ENCODE peak calls at places on chromosomes 6 and 20, in seven cellular contexts. S is cardiac muscle cell; K is AG04450; Z is prostate gland; N is suprapubic skin; L is CD4-positive, alpha-beta T cell; T is uterus. H is an unnamed sample.
A peak's percentile ranks its signal among the peaks of the same experiment; 100 is the strongest.

GRCh38 chr20:37378785-37379598 is 33.1 kb downstream of the SRC start:
- DNase-seq in K (no peak), S (peak; percentile 51), T (no peak), L (no peak), N (no peak), Z (no peak), H (no peak)

GRCh38 chr20:20369353-20370086 is 1.6 kb downstream of the INSM1 start:
- DNase-seq in N (no peak), L (no peak), Z (no peak), K (no peak), S (no peak), T (no peak), H (no peak)

GRCh38 chr20:1588166-1588868 is 30.8 kb upstream of the SIRPD start:
- DNase-seq in L (no peak), K (no peak), Z (no peak), S (no peak), T (no peak), N (no peak), H (no peak)

GRCh38 chr6:153553627-153554026 is 422.5 kb upstream of the RGS17 start:
- DNase-seq in K (no peak), Z (no peak), L (no peak), N (no peak), T (no peak), S (no peak), H (no peak)

GRCh38 chr20:50208085-50208491 is 17.5 kb downstream of the CEBPB start:
- DNase-seq in N (no peak), L (no peak), K (no peak), S (no peak), Z (no peak), T (no peak), H (no peak)

GRCh38 chr20:39263076-39263475 is 300.9 kb downstream of the DHX35 start:
- DNase-seq in S (no peak), Z (no peak), T (no peak), N (no peak), L (no peak), K (no peak), H (no peak)

GRCh38 chr20:45313065-45313695 is 5.1 kb upstream of the MATN4 start:
- DNase-seq in Z (no peak), T (no peak), S (no peak), N (no peak), L (no peak), K (no peak), H (no peak)

GRCh38 chr20:62363920-62364851 is 2.9 kb downstream of the LAMA5 start:
- DNase-seq in L (no peak), T (peak; percentile 36), N (no peak), Z (peak; percentile 3), S (peak; percentile 53), K (no peak), H (peak; percentile 51)

GRCh38 chr6:15956205-15957106 is 172.4 kb upstream of the MYLIP start:
- DNase-seq in L (no peak), K (no peak), S (peak; percentile 25), T (no peak), Z (no peak), N (no peak), H (no peak)

GRCh38 chr6:127343753-127344659 is 597 bp upstream of the ECHDC1 start:
- DNase-seq in T (no peak), Z (no peak), K (peak; percentile 41), N (no peak), S (peak; percentile 54), L (no peak), H (no peak)

GRCh38 chr6:106849130-106849529 is 125.4 kb downstream of the CD24 start:
- DNase-seq in L (no peak), Z (no peak), N (no peak), S (no peak), K (no peak), T (no peak), H (no peak)

GRCh38 chr6:7101290-7101689 is 6.5 kb upstream of the RREB1 start:
- DNase-seq in Z (no peak), N (no peak), L (no peak), K (no peak), T (no peak), S (no peak), H (peak; percentile 22)

GRCh38 chr6:4676016-4676415 is 100.2 kb upstream of the CDYL start:
- DNase-seq in Z (no peak), N (no peak), L (no peak), T (no peak), K (no peak), S (no peak), H (no peak)

GRCh38 chr20:37383229-37383989 is 37.5 kb downstream of the SRC start:
- DNase-seq in N (no peak), S (peak; percentile 30), L (no peak), T (peak; percentile 27), Z (no peak), K (no peak), H (no peak)

GRCh38 chr6:83860347-83860731 is 850 bp downstream of the CYB5R4 start:
- DNase-seq in Z (no peak), K (no peak), L (no peak), S (no peak), N (no peak), T (no peak), H (no peak)

GRCh38 chr6:83854766-83855165 is 1.6 kb downstream of the RIPPLY2 start:
- DNase-seq in S (no peak), L (no peak), T (no peak), N (no peak), Z (no peak), K (no peak), H (no peak)

GRCh38 chr6:83861077-83861476 is 1.6 kb downstream of the CYB5R4 start:
- DNase-seq in K (no peak), N (no peak), L (no peak), S (no peak), Z (no peak), T (no peak), H (no peak)

GRCh38 chr6:83862776-83863471 is 3.4 kb downstream of the CYB5R4 start:
- DNase-seq in K (no peak), N (no peak), S (no peak), L (no peak), T (no peak), Z (no peak), H (no peak)

DNA sequence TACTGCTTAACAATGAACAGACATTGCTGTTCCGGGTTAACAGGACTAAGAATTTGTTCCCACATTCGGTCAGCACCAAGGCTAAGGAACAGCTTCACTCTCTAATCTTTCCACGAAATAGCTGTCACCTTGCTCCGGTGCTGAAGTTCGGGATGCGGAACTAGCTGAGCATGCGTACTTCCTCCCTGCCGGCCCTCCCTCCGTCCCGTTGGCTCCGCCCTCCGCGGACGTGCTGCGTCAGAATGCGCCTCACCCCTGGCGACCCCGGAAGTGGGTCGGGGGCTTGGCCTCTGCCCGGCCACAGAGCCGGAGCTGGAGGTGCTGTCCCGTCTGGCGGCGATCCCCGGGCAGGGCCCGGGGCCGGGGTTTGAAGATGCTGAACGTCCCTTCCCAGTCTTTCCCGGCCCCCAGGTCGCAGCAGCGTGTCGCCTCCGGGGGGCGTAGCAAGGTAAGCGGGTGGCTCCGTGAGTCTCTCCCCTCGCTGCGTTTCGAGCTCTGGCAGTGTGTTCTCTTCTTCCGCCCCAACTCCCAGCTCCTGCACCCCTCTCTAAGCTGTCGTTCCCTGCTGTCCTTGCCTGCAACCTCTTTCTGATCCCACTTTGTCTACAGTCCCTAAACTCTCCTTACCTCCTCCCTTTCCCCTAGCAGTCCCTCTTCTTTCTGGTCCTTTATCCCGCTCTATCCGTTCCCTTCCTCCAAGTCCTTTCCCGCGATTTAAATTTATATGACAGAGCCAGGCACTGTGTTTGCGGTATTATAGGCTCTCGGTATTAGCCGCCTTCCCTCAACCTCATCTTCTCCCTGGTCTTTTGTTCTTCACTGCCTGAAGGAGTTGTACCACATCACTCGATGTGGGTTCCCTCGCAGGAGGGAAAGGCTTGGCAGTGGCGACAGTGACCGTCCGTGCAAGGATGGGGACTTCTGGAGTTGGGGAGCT is at the start of gene CYB5R4:
- DNase-seq in Z (peak; percentile 94), N (peak; percentile 97), T (peak; percentile 94), S (peak; percentile 97), L (peak; percentile 91), K (peak; percentile 88), H (peak; percentile 93)
- TF ChIP-seq CTCF in Z (no peak), N (peak; percentile 33), T (peak; percentile 43), S (peak; percentile 63), L (peak; percentile 49), K (peak; percentile 58), H (peak; percentile 54)

DNA sequence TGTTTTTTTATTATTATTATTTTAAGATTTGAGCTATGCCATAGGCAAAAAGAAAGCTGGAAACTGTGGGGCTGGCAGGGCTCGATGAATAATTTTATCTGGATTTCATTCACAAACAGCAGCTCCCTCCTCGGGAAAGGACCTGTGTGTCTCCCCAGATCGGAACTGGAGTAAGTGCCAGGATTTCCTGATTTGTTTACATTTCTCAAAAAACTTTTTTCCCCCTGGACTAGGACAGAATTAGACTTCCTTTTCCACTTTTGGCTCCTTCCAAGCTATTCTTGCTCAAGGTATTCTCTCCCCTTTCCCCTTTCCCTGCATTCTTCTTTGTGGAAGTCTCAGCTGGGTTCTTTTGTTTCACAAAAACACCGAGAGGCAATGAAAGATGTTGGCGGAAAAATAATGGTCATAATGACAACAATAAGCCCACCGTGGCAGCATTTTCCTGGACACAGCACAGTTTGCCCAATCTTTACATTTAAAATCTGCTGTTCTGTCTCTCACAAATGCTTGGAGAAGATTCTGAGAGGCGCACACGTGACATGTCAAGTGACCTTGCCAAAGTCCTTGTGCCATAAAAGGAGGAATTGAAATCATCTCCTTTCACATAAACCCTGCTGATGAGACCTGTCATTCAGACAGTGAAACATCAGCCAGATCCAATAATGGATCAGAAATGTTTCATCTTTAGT is 85.8 kb upstream of the PREP start:
- DNase-seq in S (peak; percentile 13), Z (no peak), K (no peak), T (no peak), N (no peak), L (no peak), H (no peak)
- H3K27ac ChIP-seq in S (no peak overlapping the region), Z (no peak overlapping the region), K (no peak overlapping the region), T (peak overlapping the region; percentile 45), N (no peak overlapping the region), L (no peak overlapping the region), H (peak overlapping the region; percentile 64)

DNA sequence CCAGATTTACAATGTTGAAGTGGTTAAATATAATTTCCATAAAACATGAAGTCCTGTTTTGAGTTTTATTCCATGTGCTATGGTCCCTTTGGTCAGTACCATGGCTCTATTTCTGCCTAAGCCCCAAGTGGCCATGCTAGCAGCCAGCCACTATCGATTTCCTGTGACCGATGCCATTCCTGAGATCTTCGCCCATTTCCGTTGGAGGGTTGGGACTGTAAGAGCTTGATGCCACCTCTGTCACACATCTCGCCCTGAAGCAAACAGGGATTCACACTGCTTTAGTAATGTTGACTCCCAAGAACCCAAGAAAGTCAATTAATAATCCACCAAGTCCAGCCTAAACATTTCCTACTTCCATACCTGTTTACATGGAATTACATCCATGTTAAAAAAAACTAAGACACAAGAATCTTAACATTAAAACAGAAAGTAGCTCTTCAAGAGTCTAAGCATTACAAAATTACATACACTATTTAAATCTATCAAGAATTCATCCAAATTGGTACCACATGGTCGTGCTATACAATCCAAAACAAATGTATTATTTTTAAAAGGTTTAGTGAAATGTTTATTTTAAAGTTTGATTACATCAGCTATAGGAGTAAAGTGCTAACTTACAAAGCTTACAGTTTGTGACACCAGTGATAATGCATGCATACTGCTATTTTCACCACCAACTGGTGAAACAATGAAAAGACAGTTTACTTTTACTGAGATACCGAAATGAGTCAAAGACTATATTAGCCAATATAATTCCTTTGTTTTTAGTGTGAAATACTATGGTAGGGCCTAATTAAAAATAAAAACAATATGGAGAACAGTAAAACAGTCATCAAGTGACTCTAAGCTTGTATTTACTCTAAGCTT is 2.5 kb downstream of the RBM39 start:
- DNase-seq in N (no peak), Z (no peak), S (peak; percentile 64), L (no peak), T (no peak), K (no peak), H (no peak)
- TF ChIP-seq CTCF in N (no peak), Z (no peak), S (peak; percentile 38), L (peak; percentile 7), T (no peak), K (peak; percentile 31), H (peak; percentile 25)

GRCh38 chr20:47380481-47380880 is 24.0 kb upstream of the ZMYND8 start:
- DNase-seq in N (no peak), S (peak; percentile 34), Z (no peak), T (no peak), L (no peak), K (no peak), H (no peak)
- H3K27ac ChIP-seq in N (no peak overlapping the region), S (no peak overlapping the region), Z (no peak overlapping the region), T (peak overlapping the region; percentile 52), L (no peak overlapping the region), K (peak overlapping the region; percentile 52), H (peak overlapping the region; percentile 28)

H was measured in left ventricle myocardium inferior.